ENCODE peak calls at places on chromosomes 7 and 10, in ten cellular contexts. One of them, this sample, is unnamed.

GRCh38 chr10:47451275-47451997 is 32.5 kb downstream of the ANXA8 start:
- DNase-seq in RWPE1: no peak
- DNase-seq in HTR-8/SVneo: no peak
- DNase-seq in endothelial cell: no peak
- DNase-seq in upper lobe of right lung: peak; percentile 42
- DNase-seq in PC-3: no peak
- DNase-seq in HS-5: no peak
- DNase-seq in activated T-helper 1 cell treated with anti-CD3 and anti-CD28 coated beads, Interleukin-12 subunit alpha, Interleukin-12 subunit beta, Interleukin-2, Interleukin-4 antibody, amounts not matched to agents 30 ng/mL and 10 ng/mL and 1 ng/mL, durations not matched to agents 14 hours and 24 hours and 36 hours: no peak
- DNase-seq in H54: no peak
- DNase-seq in psoas muscle: no peak
- DNase-seq in this sample: no peak

GRCh38 chr7:151695856-151696555 is 176.3 kb upstream of the RHEB start:
- DNase-seq in RWPE1: peak; percentile 63
- DNase-seq in HTR-8/SVneo: no peak
- DNase-seq in endothelial cell: no peak
- DNase-seq in upper lobe of right lung: no peak
- DNase-seq in PC-3: no peak
- DNase-seq in HS-5: no peak
- DNase-seq in activated T-helper 1 cell treated with anti-CD3 and anti-CD28 coated beads, Interleukin-12 subunit alpha, Interleukin-12 subunit beta, Interleukin-2, Interleukin-4 antibody, amounts not matched to agents 30 ng/mL and 10 ng/mL and 1 ng/mL, durations not matched to agents 14 hours and 24 hours and 36 hours: no peak
- DNase-seq in H54: no peak
- DNase-seq in psoas muscle: no peak
- DNase-seq in this sample: no peak

GRCh38 chr10:86658261-86658741 is 4.0 kb downstream of the OPN4 start:
- DNase-seq in RWPE1: no peak
- DNase-seq in HTR-8/SVneo: no peak
- DNase-seq in endothelial cell: no peak
- DNase-seq in upper lobe of right lung: peak; percentile 58
- DNase-seq in PC-3: no peak
- DNase-seq in HS-5: no peak
- DNase-seq in activated T-helper 1 cell treated with anti-CD3 and anti-CD28 coated beads, Interleukin-12 subunit alpha, Interleukin-12 subunit beta, Interleukin-2, Interleukin-4 antibody, amounts not matched to agents 30 ng/mL and 10 ng/mL and 1 ng/mL, durations not matched to agents 14 hours and 24 hours and 36 hours: no peak
- DNase-seq in H54: no peak
- DNase-seq in psoas muscle: peak; percentile 15
- DNase-seq in this sample: no peak

GRCh38 chr10:110069502-110069982 is 61.8 kb downstream of the ADD3 start:
- DNase-seq in RWPE1: no peak
- DNase-seq in HTR-8/SVneo: no peak
- DNase-seq in endothelial cell: no peak
- DNase-seq in upper lobe of right lung: no peak
- DNase-seq in PC-3: no peak
- DNase-seq in HS-5: no peak
- DNase-seq in activated T-helper 1 cell treated with anti-CD3 and anti-CD28 coated beads, Interleukin-12 subunit alpha, Interleukin-12 subunit beta, Interleukin-2, Interleukin-4 antibody, amounts not matched to agents 30 ng/mL and 10 ng/mL and 1 ng/mL, durations not matched to agents 14 hours and 24 hours and 36 hours: no peak
- DNase-seq in H54: no peak
- DNase-seq in psoas muscle: no peak
- DNase-seq in this sample: no peak

GRCh38 chr7:131040467-131040932 is 287.2 kb upstream of the MKLN1 start:
- DNase-seq in RWPE1: peak; percentile 47
- DNase-seq in HTR-8/SVneo: peak; percentile 64
- DNase-seq in endothelial cell: peak; percentile 59
- DNase-seq in upper lobe of right lung: no peak
- DNase-seq in PC-3: peak; percentile 79
- DNase-seq in HS-5: no peak
- DNase-seq in activated T-helper 1 cell treated with anti-CD3 and anti-CD28 coated beads, Interleukin-12 subunit alpha, Interleukin-12 subunit beta, Interleukin-2, Interleukin-4 antibody, amounts not matched to agents 30 ng/mL and 10 ng/mL and 1 ng/mL, durations not matched to agents 14 hours and 24 hours and 36 hours: peak; percentile 34
- DNase-seq in H54: peak; percentile 23
- DNase-seq in psoas muscle: no peak
- DNase-seq in this sample: peak; percentile 59

GRCh38 chr10:117550042-117550441 is 7.5 kb downstream of the EMX2 start:
- DNase-seq in RWPE1: no peak
- DNase-seq in HTR-8/SVneo: no peak
- DNase-seq in endothelial cell: no peak
- DNase-seq in upper lobe of right lung: no peak
- DNase-seq in PC-3: no peak
- DNase-seq in HS-5: no peak
- DNase-seq in activated T-helper 1 cell treated with anti-CD3 and anti-CD28 coated beads, Interleukin-12 subunit alpha, Interleukin-12 subunit beta, Interleukin-2, Interleukin-4 antibody, amounts not matched to agents 30 ng/mL and 10 ng/mL and 1 ng/mL, durations not matched to agents 14 hours and 24 hours and 36 hours: no peak
- DNase-seq in H54: no peak
- DNase-seq in psoas muscle: no peak
- DNase-seq in this sample: no peak

GRCh38 chr7:8136331-8136730 is 125.6 kb downstream of the ICA1 start:
- DNase-seq in RWPE1: no peak
- DNase-seq in HTR-8/SVneo: no peak
- DNase-seq in endothelial cell: no peak
- DNase-seq in upper lobe of right lung: no peak
- DNase-seq in PC-3: no peak
- DNase-seq in HS-5: no peak
- DNase-seq in activated T-helper 1 cell treated with anti-CD3 and anti-CD28 coated beads, Interleukin-12 subunit alpha, Interleukin-12 subunit beta, Interleukin-2, Interleukin-4 antibody, amounts not matched to agents 30 ng/mL and 10 ng/mL and 1 ng/mL, durations not matched to agents 14 hours and 24 hours and 36 hours: no peak
- DNase-seq in H54: no peak
- DNase-seq in psoas muscle: no peak
- DNase-seq in this sample: no peak

GRCh38 chr10:13453896-13454295 is 74.9 kb downstream of the BEND7 start:
- DNase-seq in RWPE1: no peak
- DNase-seq in HTR-8/SVneo: no peak
- DNase-seq in endothelial cell: no peak
- DNase-seq in upper lobe of right lung: no peak
- DNase-seq in PC-3: no peak
- DNase-seq in HS-5: no peak
- DNase-seq in activated T-helper 1 cell treated with anti-CD3 and anti-CD28 coated beads, Interleukin-12 subunit alpha, Interleukin-12 subunit beta, Interleukin-2, Interleukin-4 antibody, amounts not matched to agents 30 ng/mL and 10 ng/mL and 1 ng/mL, durations not matched to agents 14 hours and 24 hours and 36 hours: no peak
- DNase-seq in H54: no peak
- DNase-seq in psoas muscle: no peak
- DNase-seq in this sample: no peak

GRCh38 chr7:105600720-105601550 is 19.6 kb upstream of the EFCAB10 start:
- DNase-seq in RWPE1: peak; percentile 13
- DNase-seq in HTR-8/SVneo: no peak
- DNase-seq in endothelial cell: no peak
- DNase-seq in upper lobe of right lung: peak; percentile 66
- DNase-seq in PC-3: peak; percentile 29
- DNase-seq in HS-5: no peak
- DNase-seq in activated T-helper 1 cell treated with anti-CD3 and anti-CD28 coated beads, Interleukin-12 subunit alpha, Interleukin-12 subunit beta, Interleukin-2, Interleukin-4 antibody, amounts not matched to agents 30 ng/mL and 10 ng/mL and 1 ng/mL, durations not matched to agents 14 hours and 24 hours and 36 hours: no peak
- DNase-seq in H54: no peak
- DNase-seq in psoas muscle: no peak
- DNase-seq in this sample: no peak

GRCh38 chr10:36515313-36515712 is 610.1 kb upstream of the ANKRD30A start:
- DNase-seq in RWPE1: no peak
- DNase-seq in HTR-8/SVneo: no peak
- DNase-seq in endothelial cell: no peak
- DNase-seq in upper lobe of right lung: no peak
- DNase-seq in PC-3: no peak
- DNase-seq in HS-5: no peak
- DNase-seq in activated T-helper 1 cell treated with anti-CD3 and anti-CD28 coated beads, Interleukin-12 subunit alpha, Interleukin-12 subunit beta, Interleukin-2, Interleukin-4 antibody, amounts not matched to agents 30 ng/mL and 10 ng/mL and 1 ng/mL, durations not matched to agents 14 hours and 24 hours and 36 hours: no peak
- DNase-seq in H54: no peak
- DNase-seq in psoas muscle: no peak
- DNase-seq in this sample: no peak

GRCh38 chr10:119652361-119652760 is 1.2 kb downstream of the BAG3 start:
- DNase-seq in RWPE1: peak; percentile 65
- DNase-seq in HTR-8/SVneo: peak; percentile 45
- DNase-seq in endothelial cell: no peak
- DNase-seq in upper lobe of right lung: no peak
- DNase-seq in PC-3: peak; percentile 57
- DNase-seq in HS-5: peak; percentile 52
- DNase-seq in activated T-helper 1 cell treated with anti-CD3 and anti-CD28 coated beads, Interleukin-12 subunit alpha, Interleukin-12 subunit beta, Interleukin-2, Interleukin-4 antibody, amounts not matched to agents 30 ng/mL and 10 ng/mL and 1 ng/mL, durations not matched to agents 14 hours and 24 hours and 36 hours: no peak
- DNase-seq in H54: no peak
- DNase-seq in psoas muscle: no peak
- DNase-seq in this sample: no peak

GRCh38 chr10:25026463-25026862 is 10.1 kb downstream of the THNSL1 start:
- DNase-seq in RWPE1: peak; percentile 32
- DNase-seq in HTR-8/SVneo: peak; percentile 13
- DNase-seq in endothelial cell: no peak
- DNase-seq in upper lobe of right lung: no peak
- DNase-seq in PC-3: peak; percentile 18
- DNase-seq in HS-5: no peak
- DNase-seq in activated T-helper 1 cell treated with anti-CD3 and anti-CD28 coated beads, Interleukin-12 subunit alpha, Interleukin-12 subunit beta, Interleukin-2, Interleukin-4 antibody, amounts not matched to agents 30 ng/mL and 10 ng/mL and 1 ng/mL, durations not matched to agents 14 hours and 24 hours and 36 hours: no peak
- DNase-seq in H54: no peak
- DNase-seq in psoas muscle: no peak
- DNase-seq in this sample: no peak

GRCh38 chr10:127145173-127145572 is 51.2 kb downstream of the INSYN2A start:
- DNase-seq in RWPE1: peak; percentile 45
- DNase-seq in HTR-8/SVneo: peak; percentile 9
- DNase-seq in endothelial cell: no peak
- DNase-seq in upper lobe of right lung: no peak
- DNase-seq in PC-3: peak; percentile 75
- DNase-seq in HS-5: peak; percentile 56
- DNase-seq in activated T-helper 1 cell treated with anti-CD3 and anti-CD28 coated beads, Interleukin-12 subunit alpha, Interleukin-12 subunit beta, Interleukin-2, Interleukin-4 antibody, amounts not matched to agents 30 ng/mL and 10 ng/mL and 1 ng/mL, durations not matched to agents 14 hours and 24 hours and 36 hours: no peak
- DNase-seq in H54: no peak
- DNase-seq in psoas muscle: no peak
- DNase-seq in this sample: no peak

GRCh38 chr10:26588611-26589010 is 108.9 kb upstream of the PDSS1 start:
- DNase-seq in RWPE1: no peak
- DNase-seq in HTR-8/SVneo: no peak
- DNase-seq in endothelial cell: no peak
- DNase-seq in upper lobe of right lung: no peak
- DNase-seq in PC-3: no peak
- DNase-seq in HS-5: no peak
- DNase-seq in activated T-helper 1 cell treated with anti-CD3 and anti-CD28 coated beads, Interleukin-12 subunit alpha, Interleukin-12 subunit beta, Interleukin-2, Interleukin-4 antibody, amounts not matched to agents 30 ng/mL and 10 ng/mL and 1 ng/mL, durations not matched to agents 14 hours and 24 hours and 36 hours: no peak
- DNase-seq in H54: no peak
- DNase-seq in psoas muscle: no peak
- DNase-seq in this sample: no peak

GRCh38 chr7:136480875-136481274 is 387.6 kb upstream of the CHRM2 start:
- DNase-seq in RWPE1: no peak
- DNase-seq in HTR-8/SVneo: no peak
- DNase-seq in endothelial cell: no peak
- DNase-seq in upper lobe of right lung: no peak
- DNase-seq in PC-3: no peak
- DNase-seq in HS-5: no peak
- DNase-seq in activated T-helper 1 cell treated with anti-CD3 and anti-CD28 coated beads, Interleukin-12 subunit alpha, Interleukin-12 subunit beta, Interleukin-2, Interleukin-4 antibody, amounts not matched to agents 30 ng/mL and 10 ng/mL and 1 ng/mL, durations not matched to agents 14 hours and 24 hours and 36 hours: no peak
- DNase-seq in H54: no peak
- DNase-seq in psoas muscle: no peak
- DNase-seq in this sample: no peak

GRCh38 chr7:130734525-130735272 is 692 bp upstream of the KLF14 start:
- DNase-seq in RWPE1: no peak
- DNase-seq in HTR-8/SVneo: no peak
- DNase-seq in endothelial cell: no peak
- DNase-seq in upper lobe of right lung: no peak
- DNase-seq in PC-3: no peak
- DNase-seq in HS-5: no peak
- DNase-seq in activated T-helper 1 cell treated with anti-CD3 and anti-CD28 coated beads, Interleukin-12 subunit alpha, Interleukin-12 subunit beta, Interleukin-2, Interleukin-4 antibody, amounts not matched to agents 30 ng/mL and 10 ng/mL and 1 ng/mL, durations not matched to agents 14 hours and 24 hours and 36 hours: no peak
- DNase-seq in H54: no peak
- DNase-seq in psoas muscle: no peak
- DNase-seq in this sample: no peak

GRCh38 chr10:90635111-90635798 is 222.6 kb downstream of the HTR7 start:
- DNase-seq in RWPE1: no peak
- DNase-seq in HTR-8/SVneo: no peak
- DNase-seq in endothelial cell: no peak
- DNase-seq in upper lobe of right lung: no peak
- DNase-seq in PC-3: no peak
- DNase-seq in HS-5: no peak
- DNase-seq in activated T-helper 1 cell treated with anti-CD3 and anti-CD28 coated beads, Interleukin-12 subunit alpha, Interleukin-12 subunit beta, Interleukin-2, Interleukin-4 antibody, amounts not matched to agents 30 ng/mL and 10 ng/mL and 1 ng/mL, durations not matched to agents 14 hours and 24 hours and 36 hours: no peak
- DNase-seq in H54: no peak
- DNase-seq in psoas muscle: no peak
- DNase-seq in this sample: no peak

GRCh38 chr7:2663121-2663886 is 24.7 kb upstream of the AMZ1 start:
- DNase-seq in RWPE1: no peak
- DNase-seq in HTR-8/SVneo: no peak
- DNase-seq in endothelial cell: no peak
- DNase-seq in upper lobe of right lung: no peak
- DNase-seq in PC-3: no peak
- DNase-seq in HS-5: no peak
- DNase-seq in activated T-helper 1 cell treated with anti-CD3 and anti-CD28 coated beads, Interleukin-12 subunit alpha, Interleukin-12 subunit beta, Interleukin-2, Interleukin-4 antibody, amounts not matched to agents 30 ng/mL and 10 ng/mL and 1 ng/mL, durations not matched to agents 14 hours and 24 hours and 36 hours: no peak
- DNase-seq in H54: no peak
- DNase-seq in psoas muscle: peak; percentile 59
- DNase-seq in this sample: no peak

GRCh38 chr10:132847856-132848255 is 61.9 kb upstream of the NKX6-2 start:
- DNase-seq in RWPE1: no peak
- DNase-seq in HTR-8/SVneo: no peak
- DNase-seq in endothelial cell: no peak
- DNase-seq in upper lobe of right lung: peak; percentile 41
- DNase-seq in PC-3: no peak
- DNase-seq in HS-5: no peak
- DNase-seq in activated T-helper 1 cell treated with anti-CD3 and anti-CD28 coated beads, Interleukin-12 subunit alpha, Interleukin-12 subunit beta, Interleukin-2, Interleukin-4 antibody, amounts not matched to agents 30 ng/mL and 10 ng/mL and 1 ng/mL, durations not matched to agents 14 hours and 24 hours and 36 hours: no peak
- DNase-seq in H54: no peak
- DNase-seq in psoas muscle: no peak
- DNase-seq in this sample: no peak

GRCh38 chr7:47536705-47537611 is 45.0 kb downstream of the TNS3 start:
- DNase-seq in RWPE1: peak; percentile 67
- DNase-seq in HTR-8/SVneo: no peak
- DNase-seq in endothelial cell: peak; percentile 25
- DNase-seq in upper lobe of right lung: peak; percentile 81
- DNase-seq in PC-3: peak; percentile 56
- DNase-seq in HS-5: no peak
- DNase-seq in activated T-helper 1 cell treated with anti-CD3 and anti-CD28 coated beads, Interleukin-12 subunit alpha, Interleukin-12 subunit beta, Interleukin-2, Interleukin-4 antibody, amounts not matched to agents 30 ng/mL and 10 ng/mL and 1 ng/mL, durations not matched to agents 14 hours and 24 hours and 36 hours: no peak
- DNase-seq in H54: no peak
- DNase-seq in psoas muscle: peak; percentile 75
- DNase-seq in this sample: peak; percentile 77

GRCh38 chr10:110848106-110848505 is 23.6 kb upstream of the PDCD4 start:
- DNase-seq in RWPE1: no peak
- DNase-seq in HTR-8/SVneo: no peak
- DNase-seq in endothelial cell: no peak
- DNase-seq in upper lobe of right lung: no peak
- DNase-seq in PC-3: no peak
- DNase-seq in HS-5: no peak
- DNase-seq in activated T-helper 1 cell treated with anti-CD3 and anti-CD28 coated beads, Interleukin-12 subunit alpha, Interleukin-12 subunit beta, Interleukin-2, Interleukin-4 antibody, amounts not matched to agents 30 ng/mL and 10 ng/mL and 1 ng/mL, durations not matched to agents 14 hours and 24 hours and 36 hours: no peak
- DNase-seq in H54: no peak
- DNase-seq in psoas muscle: no peak
- DNase-seq in this sample: no peak

GRCh38 chr7:4003536-4003935 is 678.6 kb upstream of the FOXK1 start:
- DNase-seq in RWPE1: peak; percentile 7
- DNase-seq in HTR-8/SVneo: no peak
- DNase-seq in endothelial cell: no peak
- DNase-seq in upper lobe of right lung: peak; percentile 26
- DNase-seq in PC-3: no peak
- DNase-seq in HS-5: no peak
- DNase-seq in activated T-helper 1 cell treated with anti-CD3 and anti-CD28 coated beads, Interleukin-12 subunit alpha, Interleukin-12 subunit beta, Interleukin-2, Interleukin-4 antibody, amounts not matched to agents 30 ng/mL and 10 ng/mL and 1 ng/mL, durations not matched to agents 14 hours and 24 hours and 36 hours: no peak
- DNase-seq in H54: no peak
- DNase-seq in psoas muscle: no peak
- DNase-seq in this sample: no peak

GRCh38 chr7:98283887-98284222 is 2.4 kb downstream of the BRI3 start:
- DNase-seq in RWPE1: no peak
- DNase-seq in HTR-8/SVneo: no peak
- DNase-seq in endothelial cell: no peak
- DNase-seq in upper lobe of right lung: peak; percentile 69
- DNase-seq in PC-3: no peak
- DNase-seq in HS-5: no peak
- DNase-seq in activated T-helper 1 cell treated with anti-CD3 and anti-CD28 coated beads, Interleukin-12 subunit alpha, Interleukin-12 subunit beta, Interleukin-2, Interleukin-4 antibody, amounts not matched to agents 30 ng/mL and 10 ng/mL and 1 ng/mL, durations not matched to agents 14 hours and 24 hours and 36 hours: no peak
- DNase-seq in H54: no peak
- DNase-seq in psoas muscle: no peak
- DNase-seq in this sample: no peak

GRCh38 chr7:43535031-43535451 is 47.9 kb upstream of the STK17A start:
- DNase-seq in RWPE1: no peak
- DNase-seq in HTR-8/SVneo: no peak
- DNase-seq in endothelial cell: no peak
- DNase-seq in upper lobe of right lung: no peak
- DNase-seq in PC-3: no peak
- DNase-seq in HS-5: no peak
- DNase-seq in activated T-helper 1 cell treated with anti-CD3 and anti-CD28 coated beads, Interleukin-12 subunit alpha, Interleukin-12 subunit beta, Interleukin-2, Interleukin-4 antibody, amounts not matched to agents 30 ng/mL and 10 ng/mL and 1 ng/mL, durations not matched to agents 14 hours and 24 hours and 36 hours: no peak
- DNase-seq in H54: no peak
- DNase-seq in psoas muscle: no peak
- DNase-seq in this sample: no peak

GRCh38 chr10:103125323-103126267 is 67.5 kb downstream of the NT5C2 start:
- DNase-seq in RWPE1: no peak
- DNase-seq in HTR-8/SVneo: no peak
- DNase-seq in endothelial cell: no peak
- DNase-seq in upper lobe of right lung: no peak
- DNase-seq in PC-3: no peak
- DNase-seq in HS-5: no peak
- DNase-seq in activated T-helper 1 cell treated with anti-CD3 and anti-CD28 coated beads, Interleukin-12 subunit alpha, Interleukin-12 subunit beta, Interleukin-2, Interleukin-4 antibody, amounts not matched to agents 30 ng/mL and 10 ng/mL and 1 ng/mL, durations not matched to agents 14 hours and 24 hours and 36 hours: no peak
- DNase-seq in H54: no peak
- DNase-seq in psoas muscle: no peak
- DNase-seq in this sample: no peak

GRCh38 chr10:61588770-61589211 is 73.9 kb upstream of the CABCOCO1 start:
- DNase-seq in RWPE1: no peak
- DNase-seq in HTR-8/SVneo: peak; percentile 7
- DNase-seq in endothelial cell: no peak
- DNase-seq in upper lobe of right lung: no peak
- DNase-seq in PC-3: peak; percentile 33
- DNase-seq in HS-5: no peak
- DNase-seq in activated T-helper 1 cell treated with anti-CD3 and anti-CD28 coated beads, Interleukin-12 subunit alpha, Interleukin-12 subunit beta, Interleukin-2, Interleukin-4 antibody, amounts not matched to agents 30 ng/mL and 10 ng/mL and 1 ng/mL, durations not matched to agents 14 hours and 24 hours and 36 hours: no peak
- DNase-seq in H54: no peak
- DNase-seq in psoas muscle: no peak
- DNase-seq in this sample: no peak

GRCh38 chr7:44377681-44378421 is 52.5 kb upstream of the CAMK2B start:
- DNase-seq in RWPE1: peak; percentile 50
- DNase-seq in HTR-8/SVneo: no peak
- DNase-seq in endothelial cell: no peak
- DNase-seq in upper lobe of right lung: no peak
- DNase-seq in PC-3: no peak
- DNase-seq in HS-5: no peak
- DNase-seq in activated T-helper 1 cell treated with anti-CD3 and anti-CD28 coated beads, Interleukin-12 subunit alpha, Interleukin-12 subunit beta, Interleukin-2, Interleukin-4 antibody, amounts not matched to agents 30 ng/mL and 10 ng/mL and 1 ng/mL, durations not matched to agents 14 hours and 24 hours and 36 hours: no peak
- DNase-seq in H54: no peak
- DNase-seq in psoas muscle: no peak
- DNase-seq in this sample: no peak

GRCh38 chr10:122149607-122150505 is 121.2 kb upstream of the BTBD16 start:
- DNase-seq in RWPE1: no peak
- DNase-seq in HTR-8/SVneo: no peak
- DNase-seq in endothelial cell: no peak
- DNase-seq in upper lobe of right lung: no peak
- DNase-seq in PC-3: no peak
- DNase-seq in HS-5: no peak
- DNase-seq in activated T-helper 1 cell treated with anti-CD3 and anti-CD28 coated beads, Interleukin-12 subunit alpha, Interleukin-12 subunit beta, Interleukin-2, Interleukin-4 antibody, amounts not matched to agents 30 ng/mL and 10 ng/mL and 1 ng/mL, durations not matched to agents 14 hours and 24 hours and 36 hours: no peak
- DNase-seq in H54: no peak
- DNase-seq in psoas muscle: peak; percentile 67
- DNase-seq in this sample: peak; percentile 91